ENCODE peak calls at places on chromosome 19, in nine cellular contexts. Z, W, J, E, P, U, N, D and S are unnamed samples.
A peak's percentile ranks its signal among the peaks of the same experiment; 100 is the strongest.

GRCh38 chr19:7428651-7429113 is 60.2 kb downstream of the PEX11G start:
- DNase-seq in Z (no peak), W (peak; percentile 53), J (no peak), E (no peak), P (no peak), U (no peak), N (peak; percentile 96), D (no peak), S (no peak)

GRCh38 chr19:55369651-55370304 is 485 bp downstream of the IL11 start:
- DNase-seq in Z (peak; percentile 25), W (no peak), J (peak; percentile 41), E (peak; percentile 24), P (peak; percentile 74), U (peak; percentile 84), N (no peak), D (no peak), S (no peak)

GRCh38 chr19:3203754-3204645 is 18.3 kb downstream of the NCLN start:
- DNase-seq in Z (no peak), W (no peak), J (no peak), E (no peak), P (no peak), U (no peak), N (no peak), D (no peak), S (no peak)

GRCh38 chr19:1955171-1956142 is 14.5 kb downstream of the CSNK1G2 start:
- DNase-seq in Z (no peak), W (no peak), J (no peak), E (no peak), P (no peak), U (no peak), N (no peak), D (no peak), S (no peak)

GRCh38 chr19:40159744-40160143 is 31.5 kb upstream of the MAP3K10 start:
- DNase-seq in Z (no peak), W (no peak), J (no peak), E (no peak), P (no peak), U (no peak), N (no peak), D (no peak), S (no peak)

GRCh38 chr19:53907690-53908089 is 1.4 kb upstream of the CACNG7 start:
- DNase-seq in Z (no peak), W (no peak), J (no peak), E (no peak), P (no peak), U (no peak), N (no peak), D (no peak), S (no peak)

GRCh38 chr19:37594982-37595382 is 306 bp downstream of the ZNF540 start:
- DNase-seq in Z (peak; percentile 50), W (peak; percentile 66), J (peak; percentile 50), E (peak; percentile 51), P (peak; percentile 54), U (peak; percentile 65), N (peak; percentile 72), D (peak; percentile 77), S (peak; percentile 58)

GRCh38 chr19:17765069-17765618 is 13.9 kb downstream of the FCHO1 start:
- DNase-seq in Z (no peak), W (peak; percentile 86), J (no peak), E (no peak), P (no peak), U (peak; percentile 48), N (peak; percentile 93), D (peak; percentile 8), S (peak; percentile 63)

GRCh38 chr19:51660975-51661600 is 14.5 kb upstream of the SIGLEC14 start:
- DNase-seq in Z (peak; percentile 12), W (peak; percentile 56), J (peak; percentile 56), E (peak; percentile 45), P (peak; percentile 77), U (peak; percentile 80), N (peak; percentile 68), D (peak; percentile 77), S (peak; percentile 75)

GRCh38 chr19:34430738-34431625 is 2.8 kb downstream of the UBA2 start:
- DNase-seq in Z (peak; percentile 19), W (no peak), J (no peak), E (no peak), P (peak; percentile 41), U (peak; percentile 76), N (peak; percentile 48), D (no peak), S (no peak)